ENCODE peak calls at places on chromosomes 11 and 22, in ten cellular contexts. W is kidney epithelial cell, O is colonic mucosa, P is transverse colon, I is astrocyte of the spinal cord, E is AG04450, Z is cardiac muscle cell, N is stomach, M is uterus, A is heart right ventricle. V is an unnamed sample.

GRCh38 chr11:68354181-68354872 is 41.9 kb downstream of the LRP5 start:
- DNase-seq in W (peak), O (peak), P (peak), I (peak), E (peak), Z (peak), N (peak), M (peak), A (peak), V (peak)

GRCh38 chr11:112794321-112794720 is 166.9 kb upstream of the NCAM1 start:
- DNase-seq in W (no peak), O (no peak), P (no peak), I (peak), E (no peak), Z (no peak), N (no peak), M (no peak), A (no peak), V (no peak)

GRCh38 chr22:48934446-48934845 is 893.2 kb downstream of the BRD1 start:
- DNase-seq in W (no peak), O (no peak), P (no peak), I (no peak), E (no peak), Z (no peak), N (no peak), M (no peak), A (no peak), V (no peak)

GRCh38 chr11:3614742-3615171 is 27.0 kb downstream of the ART5 start:
- DNase-seq in W (no peak), O (no peak), P (peak), I (no peak), E (no peak), Z (no peak), N (no peak), M (no peak), A (no peak), V (no peak)

GRCh38 chr22:26671317-26672059 is 14.1 kb downstream of the MIAT start:
- DNase-seq in W (no peak), O (peak), P (peak), I (no peak), E (no peak), Z (no peak), N (peak), M (peak), A (peak), V (no peak)

GRCh38 chr11:98358551-98358950 is 662.2 kb upstream of the CNTN5 start:
- DNase-seq in W (no peak), O (no peak), P (no peak), I (no peak), E (no peak), Z (no peak), N (no peak), M (no peak), A (no peak), V (no peak)

GRCh38 chr11:133968300-133968699 is 11.5 kb upstream of the IGSF9B start:
- DNase-seq in W (no peak), O (no peak), P (no peak), I (no peak), E (no peak), Z (no peak), N (no peak), M (no peak), A (no peak), V (no peak)

GRCh38 chr11:120335928-120336640 is at the start of gene ARHGEF12:
- DNase-seq in W (no peak), O (peak), P (peak), I (peak), E (peak), Z (peak), N (peak), M (peak), A (peak), V (peak)

GRCh38 chr11:33063326-33063775 is 24.0 kb downstream of the TCP11L1 start:
- DNase-seq in W (no peak), O (no peak), P (no peak), I (peak), E (no peak), Z (peak), N (no peak), M (no peak), A (no peak), V (peak)

GRCh38 chr11:86274503-86274902 is 27.5 kb upstream of the HIKESHI start:
- DNase-seq in W (no peak), O (no peak), P (no peak), I (no peak), E (no peak), Z (no peak), N (no peak), M (no peak), A (no peak), V (no peak)

GRCh38 chr11:5336331-5336730 is 7.0 kb downstream of the OR51B5 start:
- DNase-seq in W (no peak), O (no peak), P (no peak), I (peak), E (no peak), Z (peak), N (no peak), M (no peak), A (no peak), V (peak)

GRCh38 chr11:76810151-76810853 is 27.1 kb downstream of the TSKU start:
- DNase-seq in W (no peak), O (peak), P (peak), I (no peak), E (no peak), Z (peak), N (no peak), M (no peak), A (no peak), V (peak)

GRCh38 chr11:112786886-112787530 is 174.2 kb upstream of the NCAM1 start:
- DNase-seq in W (no peak), O (no peak), P (no peak), I (no peak), E (no peak), Z (no peak), N (no peak), M (no peak), A (no peak), V (no peak)

GRCh38 chr11:8227156-8228152 is 36.2 kb downstream of the LMO1 start:
- DNase-seq in W (peak), O (no peak), P (no peak), I (no peak), E (no peak), Z (no peak), N (no peak), M (no peak), A (no peak), V (no peak)

GRCh38 chr22:49258107-49259010 is 569.3 kb downstream of the BRD1 start:
- DNase-seq in W (no peak), O (no peak), P (no peak), I (no peak), E (no peak), Z (no peak), N (peak), M (no peak), A (no peak), V (no peak)

GRCh38 chr11:31690041-31690440 is 121.1 kb downstream of the PAX6 start:
- DNase-seq in W (no peak), O (no peak), P (no peak), I (peak), E (no peak), Z (peak), N (no peak), M (no peak), A (no peak), V (peak)

GRCh38 chr11:72633068-72633467 is 41.2 kb downstream of the PDE2A start:
- DNase-seq in W (no peak), O (no peak), P (no peak), I (no peak), E (no peak), Z (no peak), N (no peak), M (no peak), A (no peak), V (no peak)

GRCh38 chr11:134476435-134477021 is 64.5 kb upstream of the B3GAT1 start:
- DNase-seq in W (no peak), O (no peak), P (no peak), I (no peak), E (no peak), Z (peak), N (no peak), M (no peak), A (no peak), V (no peak)

GRCh38 chr22:25564320-25564978 is at the start of gene GRK3:
- DNase-seq in W (no peak), O (peak), P (peak), I (peak), E (no peak), Z (peak), N (peak), M (peak), A (peak), V (peak)

GRCh38 chr22:38097557-38098409 is 12.7 kb downstream of the BAIAP2L2 start:
- DNase-seq in W (no peak), O (no peak), P (no peak), I (no peak), E (no peak), Z (peak), N (no peak), M (no peak), A (no peak), V (peak)

GRCh38 chr11:121578216-121579063 is 125.7 kb upstream of the SORL1-AS1 start:
- DNase-seq in W (no peak), O (no peak), P (no peak), I (peak), E (no peak), Z (peak), N (no peak), M (no peak), A (no peak), V (peak)

GRCh38 chr11:78350646-78351165 is 66.9 kb downstream of the GAB2 start:
- DNase-seq in W (no peak), O (peak), P (no peak), I (peak), E (no peak), Z (peak), N (no peak), M (no peak), A (no peak), V (peak)
- H3K4me3 ChIP-seq in W (no peak), O (no peak), P (peak), I (no peak), E (peak), Z (no peak), N (peak), M (peak), A (peak), V (peak)

GRCh38 chr22:29998627-29999026 is 81.6 kb upstream of the HORMAD2 start:
- DNase-seq in W (no peak), O (no peak), P (no peak), I (no peak), E (no peak), Z (no peak), N (no peak), M (no peak), A (no peak), V (peak)

GRCh38 chr22:29994941-29995340 is 85.3 kb upstream of the HORMAD2 start:
- DNase-seq in W (no peak), O (peak), P (no peak), I (peak), E (no peak), Z (peak), N (no peak), M (no peak), A (no peak), V (peak)

GRCh38 chr22:29997516-29997915 is 82.7 kb upstream of the HORMAD2 start:
- DNase-seq in W (no peak), O (no peak), P (no peak), I (no peak), E (no peak), Z (no peak), N (no peak), M (no peak), A (no peak), V (no peak)

GRCh38 chr22:29992341-29993275 is 87.7 kb upstream of the HORMAD2 start:
- DNase-seq in W (no peak), O (no peak), P (no peak), I (peak), E (no peak), Z (no peak), N (no peak), M (no peak), A (no peak), V (no peak)

DNA sequence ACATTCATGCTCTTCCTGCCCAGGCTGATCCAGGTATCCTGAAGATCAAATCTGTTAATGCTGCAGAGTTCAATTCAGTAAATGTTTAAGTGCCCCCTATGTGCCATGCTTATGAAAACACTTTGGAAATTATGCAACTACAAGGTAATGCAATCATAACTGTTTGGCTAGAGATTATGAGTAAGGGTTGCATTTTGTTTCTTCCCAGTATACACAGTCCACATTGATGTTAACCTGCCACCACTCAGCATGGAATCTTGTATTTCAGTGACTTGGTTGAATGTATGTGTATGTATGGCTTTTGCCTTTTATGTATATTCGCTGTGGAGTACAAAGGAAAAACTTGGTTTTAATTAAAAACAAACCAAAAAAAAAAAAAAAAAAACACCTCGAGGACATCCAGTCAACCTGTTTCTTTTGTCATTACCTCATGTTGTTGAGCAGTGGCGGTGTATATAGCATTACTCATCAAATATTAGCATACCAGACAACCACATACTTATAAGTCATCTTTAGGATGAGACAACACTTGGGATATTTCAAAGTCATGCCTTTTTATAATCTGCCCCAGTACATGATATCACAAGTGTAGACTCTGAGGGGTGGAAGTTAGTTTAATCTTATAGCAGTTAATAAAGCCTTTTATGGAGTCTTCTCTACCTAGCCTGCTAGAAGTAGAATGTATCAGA is 86.1 kb upstream of the HORMAD2 start:
- DNase-seq in W (peak), O (no peak), P (no peak), I (peak), E (no peak), Z (peak), N (no peak), M (no peak), A (no peak), V (peak)
- TF ChIP-seq CTCF in W (peak), O (no peak), P (no peak), I (no peak), E (peak), Z (no peak), N (peak), M (no peak), A (no peak), V (peak)

DNA sequence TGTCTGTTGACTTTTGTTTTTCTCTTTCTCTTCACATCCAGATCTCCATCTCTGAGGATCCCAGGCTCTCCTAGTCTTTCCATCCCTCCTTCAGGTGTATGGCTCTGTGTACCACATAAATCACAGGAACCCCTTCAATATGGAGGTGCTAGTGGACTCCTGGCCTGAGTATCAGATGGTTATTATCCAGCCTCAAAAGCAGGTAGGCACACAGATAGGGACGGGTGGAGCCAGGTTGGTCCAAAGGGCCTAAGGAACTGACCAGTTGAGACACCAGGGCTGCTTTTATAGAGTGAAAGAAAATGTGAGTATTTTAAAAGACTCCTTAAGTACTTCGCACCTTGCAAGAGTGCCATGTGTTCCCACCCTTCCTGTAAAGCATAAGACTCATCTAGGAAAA is 39.9 kb downstream of the GLYATL1 start:
- DNase-seq in W (no peak), O (no peak), P (no peak), I (no peak), E (no peak), Z (no peak), N (no peak), M (no peak), A (no peak), V (no peak)
- H3K4me3 ChIP-seq in W (no peak), O (no peak), P (no peak), I (no peak), E (no peak), Z (no peak), N (no peak), M (no peak), A (no peak), V (no peak)

DNA sequence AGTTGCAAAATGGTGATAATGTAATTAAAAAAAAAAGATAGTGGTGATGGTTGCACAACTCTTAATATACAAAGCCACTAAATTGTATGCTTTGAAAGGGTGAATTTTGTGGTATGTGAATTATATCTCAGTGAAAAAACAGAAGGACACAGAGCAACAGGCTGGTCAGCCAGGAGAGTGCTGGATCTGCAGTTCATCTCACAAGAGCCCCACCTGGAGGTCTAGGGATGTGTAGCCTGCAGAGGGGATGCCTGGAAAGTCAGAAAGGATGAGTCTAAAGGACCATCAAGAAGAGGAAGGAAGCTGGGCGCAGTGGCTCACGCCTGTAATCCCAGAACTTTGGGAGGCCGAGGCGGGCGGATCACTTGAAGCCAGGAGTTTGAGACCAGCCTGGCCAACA is 9.0 kb downstream of the POLR3H start:
- DNase-seq in W (no peak), O (no peak), P (no peak), I (no peak), E (no peak), Z (no peak), N (no peak), M (no peak), A (no peak), V (peak)
- TF ChIP-seq CTCF in W (peak), O (no peak), P (no peak), I (peak), E (peak), Z (no peak), N (no peak), M (no peak), A (peak), V (peak)

DNA sequence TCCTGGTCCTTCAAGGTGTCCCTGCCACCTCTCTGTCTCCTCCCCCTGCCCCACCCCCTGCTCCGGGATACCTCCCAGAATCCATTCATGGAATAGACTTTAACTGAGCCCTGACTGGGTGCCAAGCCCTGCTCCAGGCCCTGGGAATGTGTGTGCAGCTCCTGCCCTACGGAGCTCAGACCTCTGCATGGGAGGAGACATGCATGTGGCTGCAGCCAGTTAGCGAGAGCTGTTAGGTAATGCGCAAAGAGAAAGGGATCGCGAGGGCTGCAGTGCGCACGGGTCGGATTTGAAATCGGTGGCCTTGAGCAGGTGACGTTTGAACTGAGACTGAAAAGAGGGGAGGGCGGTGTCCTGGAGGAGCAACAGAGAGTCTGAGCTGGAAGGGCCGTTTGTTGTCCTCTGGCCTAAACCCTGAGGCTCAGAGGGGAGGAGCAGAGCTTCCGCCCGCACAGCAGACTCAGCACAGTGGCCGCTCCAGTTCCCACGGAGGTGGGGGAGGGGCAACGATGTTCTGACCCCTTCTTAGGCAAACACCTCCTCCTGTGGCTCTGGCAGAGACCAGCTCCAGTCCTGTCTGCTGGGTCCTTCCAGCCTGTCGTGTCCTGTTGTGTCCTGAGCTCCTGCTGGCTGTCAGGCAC is 19.8 kb upstream of the LRRC10B start:
- DNase-seq in W (no peak), O (peak), P (peak), I (no peak), E (no peak), Z (peak), N (peak), M (peak), A (peak), V (peak)
- H3K4me3 ChIP-seq in W (no peak), O (peak), P (no peak), I (no peak), E (no peak), Z (no peak), N (peak), M (no peak), A (no peak), V (peak)

GRCh38 chr11:57249384-57250319 is 12.6 kb upstream of the APLNR start:
- DNase-seq in W (no peak), O (peak), P (peak), I (peak), E (peak), Z (peak), N (peak), M (peak), A (peak), V (peak)
- TF ChIP-seq CTCF in W (peak), O (peak), P (peak), I (peak), E (peak), Z (peak), N (peak), M (peak), A (peak), V (peak)

GRCh38 chr22:44668886-44669724 is 32.9 kb upstream of the PRR5 start:
- DNase-seq in W (no peak), O (no peak), P (no peak), I (no peak), E (no peak), Z (no peak), N (no peak), M (no peak), A (peak), V (no peak)

GRCh38 chr22:44668190-44668885 is 33.7 kb upstream of the PRR5 start:
- DNase-seq in W (no peak), O (no peak), P (no peak), I (no peak), E (no peak), Z (peak), N (no peak), M (no peak), A (peak), V (no peak)

GRCh38 chr22:44666207-44666585 is 35.8 kb upstream of the PRR5 start:
- DNase-seq in W (no peak), O (no peak), P (no peak), I (no peak), E (no peak), Z (no peak), N (no peak), M (no peak), A (no peak), V (no peak)

GRCh38 chr22:44667276-44667675 is 34.7 kb upstream of the PRR5 start:
- DNase-seq in W (no peak), O (no peak), P (no peak), I (no peak), E (no peak), Z (no peak), N (no peak), M (no peak), A (no peak), V (no peak)

DNA sequence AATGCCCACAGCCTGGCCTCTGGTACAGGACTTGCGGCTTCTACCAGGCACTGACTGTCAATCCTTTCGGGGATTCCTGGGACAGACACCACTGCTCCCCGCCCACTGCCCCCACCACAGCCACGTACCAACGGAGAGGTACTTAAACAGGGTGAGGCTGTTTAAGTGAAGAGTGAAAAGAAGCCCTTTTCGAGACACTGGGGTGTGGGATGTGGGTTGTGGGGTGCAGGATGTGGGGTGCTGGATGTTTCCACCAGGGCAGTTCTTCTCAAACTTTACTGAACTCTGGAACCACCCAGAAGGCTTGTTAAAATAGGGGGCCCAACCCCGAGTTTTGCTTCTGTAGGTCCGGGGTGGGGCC is 34.2 kb upstream of the PRR5 start:
- DNase-seq in W (no peak), O (no peak), P (peak), I (no peak), E (no peak), Z (no peak), N (no peak), M (no peak), A (no peak), V (no peak)
- H3K4me3 ChIP-seq in W (no peak), O (peak), P (peak), I (no peak), E (peak), Z (peak), N (peak), M (peak), A (peak), V (peak)

GRCh38 chr11:46669606-46670243 is 30.7 kb downstream of the ARHGAP1 start:
- DNase-seq in W (no peak), O (no peak), P (no peak), I (no peak), E (no peak), Z (no peak), N (peak), M (no peak), A (no peak), V (peak)
- TF ChIP-seq CTCF in W (peak), O (no peak), P (peak), I (peak), E (peak), Z (peak), N (no peak), M (no peak), A (peak), V (peak)

GRCh38 chr11:65894034-65894591 is 3.6 kb downstream of the CCDC85B start:
- DNase-seq in W (no peak), O (no peak), P (no peak), I (no peak), E (no peak), Z (no peak), N (no peak), M (peak), A (peak), V (no peak)
- H3K4me3 ChIP-seq in W (no peak), O (peak), P (no peak), I (no peak), E (peak), Z (no peak), N (peak), M (no peak), A (peak), V (no peak)